ENCODE peak calls at places on chromosomes 13 and 19, in four cellular contexts. Q is HEK293T, U is progenitor cell of endocrine pancreas, B is immature natural killer cell. K is an unnamed sample.

GRCh38 chr13:33800646-33801186 is 17.2 kb upstream of the RFC3 start:
- DNase-seq in B (no peak), U (no peak), Q (no peak), K (no peak)

GRCh38 chr13:105196052-105196451 is 1339.4 kb downstream of the EFNB2 start:
- DNase-seq in Q (no peak), U (no peak), B (no peak), K (no peak)

GRCh38 chr19:16111909-16112752 is 442 bp downstream of the RAB8A start:
- DNase-seq in Q (no peak), U (no peak), B (no peak), K (no peak)

GRCh38 chr19:17933414-17934129 is 757 bp downstream of the CCDC124 start:
- DNase-seq in Q (no peak), B (no peak), U (no peak), K (no peak)

GRCh38 chr19:511101-511841 is 4.0 kb downstream of the TPGS1 start:
- DNase-seq in B (peak; percentile 87), Q (no peak), U (no peak), K (no peak)

GRCh38 chr19:50547385-50548190 is 20.6 kb downstream of the LRRC4B start:
- DNase-seq in B (no peak), Q (no peak), U (no peak), K (no peak)

GRCh38 chr13:27201661-27202060 is 30.1 kb upstream of the USP12 start:
- DNase-seq in B (no peak), Q (no peak), U (no peak), K (no peak)

GRCh38 chr13:39682788-39683187 is 27.3 kb downstream of the COG6 start:
- DNase-seq in B (no peak), U (no peak), Q (no peak), K (no peak)

GRCh38 chr13:97640236-97640635 is 206.3 kb downstream of the RAP2A start:
- DNase-seq in U (no peak), B (no peak), Q (no peak), K (no peak)

GRCh38 chr13:111554539-111555267 is 234.3 kb downstream of the TEX29 start:
- DNase-seq in U (no peak), Q (no peak), B (no peak), K (no peak)

GRCh38 chr13:20274466-20274865 is 42.3 kb upstream of the GJB6 start:
- DNase-seq in B (no peak), Q (no peak), U (no peak), K (no peak)

GRCh38 chr13:33571618-33572017 is 246.3 kb upstream of the RFC3 start:
- DNase-seq in U (no peak), B (no peak), Q (no peak), K (no peak)

GRCh38 chr13:40483601-40484000 is 182.8 kb downstream of the FOXO1 start:
- DNase-seq in U (no peak), B (no peak), Q (no peak), K (no peak)

GRCh38 chr13:71499235-71499634 is 367.8 kb downstream of the DACH1 start:
- DNase-seq in B (no peak), U (no peak), Q (no peak), K (no peak)

GRCh38 chr13:88628882-88629281 is 957.7 kb downstream of the SLITRK5 start:
- DNase-seq in U (no peak), Q (no peak), B (no peak), K (no peak)

GRCh38 chr13:98771838-98772611 is 19.6 kb upstream of the SLC15A1 start:
- DNase-seq in Q (no peak), B (no peak), U (no peak), K (no peak)

GRCh38 chr19:15293751-15294505 is 38.4 kb downstream of the BRD4 start:
- DNase-seq in Q (no peak), B (no peak), U (no peak), K (no peak)

GRCh38 chr19:27753622-27754021 is 1459.3 kb downstream of the UQCRFS1 start:
- DNase-seq in Q (no peak), B (no peak), U (no peak), K (no peak)

GRCh38 chr13:92739306-92739818 is 487.2 kb upstream of the GPC6 start:
- DNase-seq in B (no peak), U (no peak), Q (no peak), K (no peak)

GRCh38 chr13:113151745-113152707 is 6.4 kb upstream of the PROZ start:
- DNase-seq in B (no peak), U (no peak), Q (no peak), K (no peak)

GRCh38 chr19:5059191-5059579 is 90.3 kb downstream of the KDM4B start:
- DNase-seq in U (no peak), B (no peak), Q (no peak), K (no peak)

GRCh38 chr13:59488436-59488835 is 675.3 kb downstream of the DIAPH3 start:
- DNase-seq in U (no peak), B (no peak), Q (no peak), K (no peak)

GRCh38 chr13:114065141-114065925 is 67.1 kb downstream of the RASA3 start:
- DNase-seq in B (peak; percentile 78), Q (peak; percentile 63), U (no peak), K (peak; percentile 77)

GRCh38 chr19:57002195-57002601 is 117.6 kb upstream of the USP29 start:
- DNase-seq in Q (no peak), B (no peak), U (no peak), K (no peak)

GRCh38 chr13:21322988-21323387 is 136.1 kb downstream of the ZDHHC20 start:
- DNase-seq in B (no peak), U (no peak), Q (no peak), K (no peak)